ENCODE peak calls at places on chromosomes 6 and 20, in five cellular contexts. One of them, this sample, is unnamed.

GRCh38 chr6:44012078-44012493 is 115.2 kb downstream of the MRPL14 start:
- DNase-seq in HepG2: no peak
- DNase-seq in neural crest cell: no peak
- DNase-seq in cardiac fibroblast: peak
- DNase-seq in SW 1271: peak
- DNase-seq in this sample: no peak

GRCh38 chr6:145042559-145042958 is 692.8 kb downstream of the EPM2A start:
- DNase-seq in SW 1271: no peak
- DNase-seq in HepG2: peak
- DNase-seq in cardiac fibroblast: no peak
- DNase-seq in neural crest cell: no peak
- DNase-seq in this sample: no peak

GRCh38 chr6:67411036-67411435 is 1224.0 kb upstream of the ADGRB3 start:
- DNase-seq in HepG2: no peak
- DNase-seq in SW 1271: no peak
- DNase-seq in cardiac fibroblast: peak
- DNase-seq in neural crest cell: no peak
- DNase-seq in this sample: no peak

GRCh38 chr20:59604770-59605665 is 678 bp downstream of the PHACTR3 start:
- DNase-seq in neural crest cell: peak
- DNase-seq in SW 1271: no peak
- DNase-seq in cardiac fibroblast: no peak
- DNase-seq in HepG2: no peak
- DNase-seq in this sample: no peak

GRCh38 chr20:16918366-16918765 is 170.2 kb downstream of the OTOR start:
- DNase-seq in SW 1271: no peak
- DNase-seq in neural crest cell: no peak
- DNase-seq in cardiac fibroblast: no peak
- DNase-seq in HepG2: no peak
- DNase-seq in this sample: no peak

GRCh38 chr6:38594008-38594665 is 45.6 kb downstream of the BTBD9 start:
- DNase-seq in SW 1271: no peak
- DNase-seq in cardiac fibroblast: no peak
- DNase-seq in neural crest cell: no peak
- DNase-seq in HepG2: no peak
- DNase-seq in this sample: no peak

GRCh38 chr6:137927777-137928218 is 60.7 kb downstream of the TNFAIP3 start:
- DNase-seq in neural crest cell: no peak
- DNase-seq in cardiac fibroblast: peak
- DNase-seq in SW 1271: no peak
- DNase-seq in HepG2: no peak
- DNase-seq in this sample: no peak

GRCh38 chr6:117344444-117345291 is 79.3 kb downstream of the VGLL2 start:
- DNase-seq in neural crest cell: no peak
- DNase-seq in cardiac fibroblast: no peak
- DNase-seq in HepG2: no peak
- DNase-seq in SW 1271: no peak
- DNase-seq in this sample: no peak

GRCh38 chr6:46242921-46243320 is 72.1 kb upstream of the ENPP5 start:
- DNase-seq in neural crest cell: no peak
- DNase-seq in SW 1271: no peak
- DNase-seq in cardiac fibroblast: no peak
- DNase-seq in HepG2: no peak
- DNase-seq in this sample: no peak

GRCh38 chr6:168496932-168497331 is 55.9 kb downstream of the SMOC2 start:
- DNase-seq in neural crest cell: no peak
- DNase-seq in SW 1271: peak
- DNase-seq in HepG2: no peak
- DNase-seq in cardiac fibroblast: no peak
- DNase-seq in this sample: no peak

GRCh38 chr6:53359088-53359842 is 10.5 kb upstream of the ELOVL5 start:
- DNase-seq in neural crest cell: peak
- DNase-seq in cardiac fibroblast: peak
- DNase-seq in SW 1271: peak
- DNase-seq in HepG2: peak
- DNase-seq in this sample: peak

GRCh38 chr6:124119591-124119990 is 315.9 kb downstream of the NKAIN2 start:
- DNase-seq in cardiac fibroblast: no peak
- DNase-seq in SW 1271: no peak
- DNase-seq in HepG2: no peak
- DNase-seq in neural crest cell: no peak
- DNase-seq in this sample: no peak

GRCh38 chr6:148926478-148926877 is 179.6 kb downstream of the UST start:
- DNase-seq in cardiac fibroblast: peak
- DNase-seq in HepG2: no peak
- DNase-seq in neural crest cell: no peak
- DNase-seq in SW 1271: no peak
- DNase-seq in this sample: no peak

GRCh38 chr20:17507032-17507431 is 24.1 kb downstream of the BFSP1 start:
- DNase-seq in neural crest cell: no peak
- DNase-seq in cardiac fibroblast: no peak
- DNase-seq in SW 1271: no peak
- DNase-seq in HepG2: no peak
- DNase-seq in this sample: no peak

GRCh38 chr6:53899512-53899911 is 104.7 kb downstream of the LRRC1 start:
- DNase-seq in SW 1271: no peak
- DNase-seq in HepG2: no peak
- DNase-seq in cardiac fibroblast: no peak
- DNase-seq in neural crest cell: no peak
- DNase-seq in this sample: no peak

GRCh38 chr6:32973934-32974333 is 5.5 kb downstream of the BRD2 start:
- DNase-seq in neural crest cell: no peak
- DNase-seq in cardiac fibroblast: peak
- DNase-seq in HepG2: no peak
- DNase-seq in SW 1271: peak
- DNase-seq in this sample: no peak

GRCh38 chr20:48638546-48638945 is 189.3 kb downstream of the PREX1 start:
- DNase-seq in HepG2: no peak
- DNase-seq in neural crest cell: no peak
- DNase-seq in cardiac fibroblast: peak
- DNase-seq in SW 1271: peak
- DNase-seq in this sample: no peak

GRCh38 chr6:73180076-73180717 is 45.1 kb downstream of the KHDC1L start:
- DNase-seq in neural crest cell: no peak
- DNase-seq in cardiac fibroblast: peak
- DNase-seq in SW 1271: no peak
- DNase-seq in HepG2: no peak
- DNase-seq in this sample: no peak

GRCh38 chr6:131167773-131168172 is 32.5 kb downstream of the AKAP7 start:
- DNase-seq in cardiac fibroblast: peak
- DNase-seq in neural crest cell: no peak
- DNase-seq in HepG2: no peak
- DNase-seq in SW 1271: no peak
- DNase-seq in this sample: no peak